ENCODE peak calls at places on chromosomes 16 and 17, in four cellular contexts. One of them, this sample, is unnamed.

GRCh38 chr17:17126131-17127110 is 79.7 kb downstream of the PLD6 start:
- DNase-seq in HepG2: no peak
- DNase-seq in adrenal gland: no peak
- DNase-seq in right lobe of liver: peak; percentile 14
- DNase-seq in this sample: no peak

GRCh38 chr16:11313493-11314308 is 31.6 kb upstream of the RMI2 start:
- DNase-seq in HepG2: no peak
- DNase-seq in adrenal gland: no peak
- DNase-seq in right lobe of liver: no peak
- DNase-seq in this sample: no peak

GRCh38 chr17:75740631-75741077 is 19.4 kb downstream of the ITGB4 start:
- DNase-seq in HepG2: no peak
- DNase-seq in adrenal gland: no peak
- DNase-seq in right lobe of liver: no peak
- DNase-seq in this sample: no peak

GRCh38 chr17:38967290-38967738 is at the start of gene FBXO47:
- DNase-seq in HepG2: peak; percentile 21
- DNase-seq in adrenal gland: peak; percentile 79
- DNase-seq in right lobe of liver: peak; percentile 87
- DNase-seq in this sample: peak; percentile 93

GRCh38 chr17:53336281-53336680 is 486.4 kb upstream of the KIF2B start:
- DNase-seq in HepG2: no peak
- DNase-seq in adrenal gland: no peak
- DNase-seq in right lobe of liver: no peak
- DNase-seq in this sample: no peak

GRCh38 chr17:43517161-43517560 is 29.0 kb downstream of the ETV4 start:
- DNase-seq in HepG2: no peak
- DNase-seq in adrenal gland: no peak
- DNase-seq in right lobe of liver: no peak
- DNase-seq in this sample: no peak

GRCh38 chr16:600781-601180 is 10.9 kb downstream of the RAB40C start:
- DNase-seq in HepG2: peak; percentile 45
- DNase-seq in adrenal gland: no peak
- DNase-seq in right lobe of liver: no peak
- DNase-seq in this sample: no peak

GRCh38 chr16:276360-277077 is 775 bp upstream of the RGS11 start:
- DNase-seq in HepG2: no peak
- DNase-seq in adrenal gland: no peak
- DNase-seq in right lobe of liver: peak; percentile 22
- DNase-seq in this sample: no peak

GRCh38 chr17:45429338-45430005 is 3.2 kb downstream of the ARHGAP27 start:
- DNase-seq in HepG2: no peak
- DNase-seq in adrenal gland: no peak
- DNase-seq in right lobe of liver: no peak
- DNase-seq in this sample: no peak

GRCh38 chr17:17559164-17559563 is 32.3 kb downstream of the PEMT start:
- DNase-seq in HepG2: no peak
- DNase-seq in adrenal gland: no peak
- DNase-seq in right lobe of liver: no peak
- DNase-seq in this sample: no peak

GRCh38 chr17:49659983-49660382 is 17.9 kb downstream of the SPOP start:
- DNase-seq in HepG2: no peak
- DNase-seq in adrenal gland: no peak
- DNase-seq in right lobe of liver: no peak
- DNase-seq in this sample: no peak

GRCh38 chr17:28811594-28812135 is 30.9 kb downstream of the FAM222B start:
- DNase-seq in HepG2: peak; percentile 36
- DNase-seq in adrenal gland: no peak
- DNase-seq in right lobe of liver: no peak
- DNase-seq in this sample: no peak

GRCh38 chr16:531494-532125 is 4.1 kb downstream of the CAPN15 start:
- DNase-seq in HepG2: no peak
- DNase-seq in adrenal gland: no peak
- DNase-seq in right lobe of liver: no peak
- DNase-seq in this sample: no peak

GRCh38 chr16:11781773-11782172 is 15.3 kb downstream of the ZC3H7A start:
- DNase-seq in HepG2: no peak
- DNase-seq in adrenal gland: peak; percentile 7
- DNase-seq in right lobe of liver: no peak
- DNase-seq in this sample: no peak

DNA sequence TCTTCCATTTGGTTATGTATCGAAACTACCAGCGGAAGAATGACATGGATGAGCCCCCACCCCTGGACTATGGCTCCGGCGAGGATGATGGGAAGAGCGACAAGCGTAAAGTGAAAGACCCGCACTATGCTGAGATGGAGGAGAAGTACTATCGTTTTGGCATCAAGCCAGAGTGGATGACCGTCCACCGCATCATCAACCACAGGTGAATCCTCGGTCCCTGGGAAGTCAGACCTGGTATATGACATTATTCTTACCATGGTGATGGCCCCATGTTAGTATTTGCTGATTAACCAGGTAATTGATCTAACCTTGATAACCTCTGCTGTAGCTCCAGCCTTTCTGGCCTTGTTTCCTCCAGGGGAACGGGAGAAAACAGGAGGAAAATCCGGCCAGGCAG is 8.5 kb downstream of the CHD3 start:
- DNase-seq in HepG2: no peak
- DNase-seq in adrenal gland: peak; percentile 20
- DNase-seq in right lobe of liver: no peak
- DNase-seq in this sample: no peak
- H3K4me1 ChIP-seq in HepG2: peaks cover 15% of the 10 kb centered on the region
- H3K4me1 ChIP-seq in adrenal gland: no peaks in the 10 kb centered on the region
- H3K4me1 ChIP-seq in right lobe of liver: no peaks in the 10 kb centered on the region
- H3K4me1 ChIP-seq in this sample: no peaks in the 10 kb centered on the region

DNA sequence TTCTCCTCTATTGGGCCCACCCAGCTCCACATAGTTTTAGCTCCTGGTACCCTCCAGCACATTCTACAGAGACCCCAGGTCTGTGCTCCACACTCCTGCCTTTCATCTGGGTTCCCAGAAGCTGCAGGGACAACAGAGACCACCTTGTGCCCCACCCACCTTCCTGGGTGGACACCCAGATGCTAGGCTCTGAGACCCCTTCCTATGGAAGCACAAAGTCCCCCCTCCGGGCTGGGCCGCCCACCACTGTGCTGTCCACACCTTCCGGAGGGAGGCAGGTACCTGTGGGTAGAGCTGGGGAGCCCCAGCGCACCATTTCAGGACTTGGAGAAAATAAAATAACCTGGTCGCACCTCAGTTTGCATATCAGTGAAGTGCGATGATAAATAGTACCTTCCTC is 224.9 kb upstream of the FOXF1 start:
- DNase-seq in HepG2: no peak
- DNase-seq in adrenal gland: no peak
- DNase-seq in right lobe of liver: no peak
- DNase-seq in this sample: no peak
- H3K27me3 ChIP-seq in HepG2: peaks cover 9% of the 10 kb centered on the region
- H3K27me3 ChIP-seq in adrenal gland: peaks cover 51% of the 10 kb centered on the region
- H3K27me3 ChIP-seq in right lobe of liver: no peaks in the 10 kb centered on the region
- H3K27me3 ChIP-seq in this sample: peaks cover 5% of the 10 kb centered on the region

GRCh38 chr17:7248811-7249210 is 2.7 kb downstream of the CTDNEP1 start:
- DNase-seq in HepG2: no peak
- DNase-seq in adrenal gland: no peak
- DNase-seq in right lobe of liver: no peak
- DNase-seq in this sample: no peak

GRCh38 chr17:7249219-7249618 is 2.3 kb downstream of the CTDNEP1 start:
- DNase-seq in HepG2: no peak
- DNase-seq in adrenal gland: peak; percentile 28
- DNase-seq in right lobe of liver: no peak
- DNase-seq in this sample: no peak

GRCh38 chr17:7251330-7252175 is at the start of gene CTDNEP1:
- DNase-seq in HepG2: peak; percentile 99
- DNase-seq in adrenal gland: peak; percentile 99
- DNase-seq in right lobe of liver: peak; percentile 99
- DNase-seq in this sample: peak; percentile 97

GRCh38 chr17:7250655-7251329 is 742 bp downstream of the CTDNEP1 start:
- DNase-seq in HepG2: no peak
- DNase-seq in adrenal gland: peak; percentile 48
- DNase-seq in right lobe of liver: no peak
- DNase-seq in this sample: no peak

GRCh38 chr17:7249830-7250229 is 1.7 kb downstream of the CTDNEP1 start:
- DNase-seq in HepG2: no peak
- DNase-seq in adrenal gland: peak; percentile 31
- DNase-seq in right lobe of liver: no peak
- DNase-seq in this sample: no peak
- H3K4me3 ChIP-seq in HepG2: peak overlapping the region; percentile 96
- H3K4me3 ChIP-seq in adrenal gland: peak overlapping the region; percentile 91
- H3K4me3 ChIP-seq in right lobe of liver: peak overlapping the region; percentile 75
- H3K4me3 ChIP-seq in this sample: no peak overlapping the region

GRCh38 chr16:16076400-16076901 is 127.0 kb downstream of the ABCC1 start:
- DNase-seq in HepG2: no peak
- DNase-seq in adrenal gland: no peak
- DNase-seq in right lobe of liver: no peak
- DNase-seq in this sample: no peak

GRCh38 chr16:16073884-16074781 is 124.7 kb downstream of the ABCC1 start:
- DNase-seq in HepG2: peak; percentile 58
- DNase-seq in adrenal gland: no peak
- DNase-seq in right lobe of liver: no peak
- DNase-seq in this sample: no peak

GRCh38 chr16:16067127-16067526 is 117.7 kb downstream of the ABCC1 start:
- DNase-seq in HepG2: no peak
- DNase-seq in adrenal gland: no peak
- DNase-seq in right lobe of liver: no peak
- DNase-seq in this sample: no peak

GRCh38 chr16:16075463-16076399 is 126.3 kb downstream of the ABCC1 start:
- DNase-seq in HepG2: no peak
- DNase-seq in adrenal gland: peak; percentile 64
- DNase-seq in right lobe of liver: peak; percentile 41
- DNase-seq in this sample: no peak

GRCh38 chr16:16071631-16072244 is 122.3 kb downstream of the ABCC1 start:
- DNase-seq in HepG2: peak; percentile 67
- DNase-seq in adrenal gland: peak; percentile 60
- DNase-seq in right lobe of liver: no peak
- DNase-seq in this sample: peak; percentile 59
- H3K4me1 ChIP-seq in HepG2: peaks cover 22% of the 10 kb centered on the region
- H3K4me1 ChIP-seq in adrenal gland: peaks cover 6% of the 10 kb centered on the region
- H3K4me1 ChIP-seq in right lobe of liver: no peaks in the 10 kb centered on the region
- H3K4me1 ChIP-seq in this sample: peaks cover 6% of the 10 kb centered on the region

GRCh38 chr17:8481703-8482102 is 46.0 kb downstream of the NDEL1 start:
- DNase-seq in HepG2: no peak
- DNase-seq in adrenal gland: no peak
- DNase-seq in right lobe of liver: no peak
- DNase-seq in this sample: no peak

GRCh38 chr17:8485491-8485890 is 49.8 kb downstream of the NDEL1 start:
- DNase-seq in HepG2: no peak
- DNase-seq in adrenal gland: no peak
- DNase-seq in right lobe of liver: no peak
- DNase-seq in this sample: no peak

GRCh38 chr17:8482546-8482945 is 46.9 kb downstream of the NDEL1 start:
- DNase-seq in HepG2: no peak
- DNase-seq in adrenal gland: no peak
- DNase-seq in right lobe of liver: no peak
- DNase-seq in this sample: no peak

GRCh38 chr17:8487130-8487645 is 51.5 kb downstream of the NDEL1 start:
- DNase-seq in HepG2: no peak
- DNase-seq in adrenal gland: no peak
- DNase-seq in right lobe of liver: no peak
- DNase-seq in this sample: no peak

DNA sequence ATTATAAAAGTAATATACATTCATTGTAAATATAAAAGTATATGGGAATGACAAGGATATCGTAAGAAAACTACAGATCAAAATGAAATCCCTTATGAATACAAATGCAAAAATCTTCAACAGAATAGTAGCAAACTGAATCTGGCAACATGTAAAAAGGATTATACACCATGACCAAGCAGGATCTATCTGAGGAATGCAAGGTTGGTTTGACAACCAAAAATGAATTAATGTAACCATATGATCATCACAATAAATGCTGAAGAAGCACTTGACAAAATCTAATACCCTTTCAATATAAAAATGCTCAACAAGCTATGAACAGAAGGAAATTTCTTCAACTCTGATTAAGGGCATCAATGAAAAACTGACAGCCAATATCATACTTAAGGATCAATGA is 48.8 kb downstream of the NDEL1 start:
- DNase-seq in HepG2: no peak
- DNase-seq in adrenal gland: no peak
- DNase-seq in right lobe of liver: no peak
- DNase-seq in this sample: no peak
- H3K27me3 ChIP-seq in HepG2: no peaks in the 10 kb centered on the region
- H3K27me3 ChIP-seq in adrenal gland: no peaks in the 10 kb centered on the region
- H3K27me3 ChIP-seq in right lobe of liver: no peaks in the 10 kb centered on the region
- H3K27me3 ChIP-seq in this sample: no peaks in the 10 kb centered on the region

GRCh38 chr16:4317471-4318170 is 1.8 kb downstream of the GLIS2 start:
- DNase-seq in HepG2: no peak
- DNase-seq in adrenal gland: peak; percentile 69
- DNase-seq in right lobe of liver: peak; percentile 17
- DNase-seq in this sample: peak; percentile 70
- H3K4me3 ChIP-seq in HepG2: no peak overlapping the region
- H3K4me3 ChIP-seq in adrenal gland: peak overlapping the region; percentile 82
- H3K4me3 ChIP-seq in right lobe of liver: no peak overlapping the region
- H3K4me3 ChIP-seq in this sample: peak overlapping the region; percentile 63

DNA sequence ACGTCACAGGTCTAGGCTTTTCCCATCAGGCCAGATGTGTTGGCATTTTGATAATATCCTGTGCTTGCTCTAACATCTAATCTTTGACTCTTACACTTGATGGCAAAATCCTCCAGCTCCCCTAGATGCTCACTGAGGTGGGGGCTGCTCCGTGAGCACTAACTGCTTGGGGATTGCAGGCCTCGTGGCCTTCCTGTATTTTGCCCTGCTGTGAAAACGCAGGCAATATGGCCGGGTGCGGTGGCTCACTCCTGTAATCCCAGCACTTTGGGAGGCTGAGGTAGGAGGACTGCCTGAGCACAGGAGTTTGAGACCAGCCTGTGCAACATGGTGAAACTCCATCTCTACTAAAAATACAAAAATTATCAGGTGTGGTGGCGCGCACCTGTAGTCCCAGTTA is 9.7 kb upstream of the MLKL start:
- DNase-seq in HepG2: no peak
- DNase-seq in adrenal gland: no peak
- DNase-seq in right lobe of liver: no peak
- DNase-seq in this sample: no peak
- H3K4me1 ChIP-seq in HepG2: peaks cover 8% of the 10 kb centered on the region
- H3K4me1 ChIP-seq in adrenal gland: no peaks in the 10 kb centered on the region
- H3K4me1 ChIP-seq in right lobe of liver: no peaks in the 10 kb centered on the region
- H3K4me1 ChIP-seq in this sample: no peaks in the 10 kb centered on the region

GRCh38 chr17:32527146-32527545 is 40.4 kb downstream of the CDK5R1 start:
- DNase-seq in HepG2: no peak
- DNase-seq in adrenal gland: no peak
- DNase-seq in right lobe of liver: no peak
- DNase-seq in this sample: no peak
- H3K27me3 ChIP-seq in HepG2: no peaks in the 10 kb centered on the region
- H3K27me3 ChIP-seq in adrenal gland: no peaks in the 10 kb centered on the region
- H3K27me3 ChIP-seq in right lobe of liver: no peaks in the 10 kb centered on the region
- H3K27me3 ChIP-seq in this sample: no peaks in the 10 kb centered on the region